ENCODE peak calls at places on chromosome X, in eight cellular contexts. H, Y, I, F, Z, O, W and E are unnamed samples.

GRCh38 chrX:23861215-23861896 is 46.4 kb downstream of the APOO start:
- ATAC-seq in I (no peak), W (no peak), Z (no peak), O (no peak), F (peak), H (no peak), Y (no peak), E (no peak)

GRCh38 chrX:132842839-132843238 is 115.6 kb downstream of the HS6ST2 start:
- ATAC-seq in I (no peak), F (no peak), Z (no peak), H (peak), Y (no peak), W (no peak), O (no peak), E (no peak)

GRCh38 chrX:39985551-39985950 is 112.2 kb downstream of the BCOR start:
- ATAC-seq in Y (no peak), W (no peak), F (no peak), I (no peak), Z (peak), O (peak), H (peak), E (no peak)

GRCh38 chrX:37405954-37406353 is 56.8 kb downstream of the PRRG1 start:
- ATAC-seq in F (no peak), I (peak), W (no peak), Z (no peak), O (peak), Y (no peak), H (no peak), E (no peak)

GRCh38 chrX:65581661-65582339 is 47.2 kb upstream of the LAS1L start:
- ATAC-seq in H (peak), Z (peak), W (peak), Y (peak), I (peak), O (peak), F (peak), E (peak)

GRCh38 chrX:151752847-151753246 is 18.3 kb downstream of the CNGA2 start:
- ATAC-seq in Z (no peak), F (no peak), W (no peak), O (no peak), Y (no peak), H (no peak), I (no peak), E (no peak)

GRCh38 chrX:39309721-39310152 is 508.5 kb downstream of the MID1IP1 start:
- ATAC-seq in F (no peak), Y (peak), O (no peak), H (no peak), Z (no peak), W (no peak), I (no peak), E (no peak)

GRCh38 chrX:17848545-17849265 is 12.4 kb downstream of the RAI2 start:
- ATAC-seq in H (no peak), I (no peak), O (no peak), F (no peak), W (no peak), Y (no peak), Z (no peak), E (no peak)

GRCh38 chrX:43375146-43375545 is 281.0 kb upstream of the MAOA start:
- ATAC-seq in I (no peak), O (no peak), H (no peak), F (no peak), W (no peak), Y (no peak), Z (no peak), E (no peak)

GRCh38 chrX:78092296-78092695 is 11.8 kb upstream of the PGK1 start:
- ATAC-seq in Y (peak), Z (peak), O (peak), F (peak), W (peak), I (no peak), H (peak), E (no peak)

GRCh38 chrX:116009348-116009747 is 161.2 kb upstream of the AGTR2 start:
- ATAC-seq in O (no peak), F (peak), Y (no peak), Z (no peak), H (no peak), I (no peak), W (no peak), E (no peak)

GRCh38 chrX:30313322-30313721 is 4.1 kb upstream of the NR0B1 start:
- ATAC-seq in W (no peak), I (no peak), Y (no peak), Z (peak), F (no peak), H (no peak), O (no peak), E (no peak)

GRCh38 chrX:69232945-69233344 is 67.7 kb upstream of the PJA1 start:
- ATAC-seq in I (no peak), W (no peak), Z (no peak), H (no peak), O (no peak), Y (no peak), F (no peak), E (no peak)

GRCh38 chrX:135543924-135544323 is 23.5 kb downstream of the INTS6L start:
- ATAC-seq in Y (no peak), O (peak), I (no peak), F (peak), W (no peak), H (peak), Z (no peak), E (no peak)

GRCh38 chrX:38811515-38812239 is 10.4 kb downstream of the MID1IP1 start:
- ATAC-seq in Z (no peak), Y (no peak), I (no peak), O (no peak), W (no peak), F (peak), H (no peak), E (no peak)

GRCh38 chrX:154094833-154095232 is 2.7 kb downstream of the MECP2 start:
- ATAC-seq in H (no peak), O (no peak), Y (no peak), W (no peak), I (no peak), Z (no peak), F (no peak), E (no peak)

GRCh38 chrX:154090731-154091130 is 6.8 kb downstream of the MECP2 start:
- ATAC-seq in I (no peak), F (no peak), Y (no peak), O (no peak), H (no peak), Z (no peak), W (no peak), E (no peak)

GRCh38 chrX:154092371-154092770 is 5.1 kb downstream of the MECP2 start:
- ATAC-seq in W (no peak), H (no peak), F (no peak), I (no peak), O (peak), Z (no peak), Y (no peak), E (no peak)

GRCh38 chrX:154093965-154094364 is 3.6 kb downstream of the MECP2 start:
- ATAC-seq in Z (no peak), O (no peak), F (no peak), Y (no peak), W (no peak), I (no peak), H (peak), E (no peak)

DNA sequence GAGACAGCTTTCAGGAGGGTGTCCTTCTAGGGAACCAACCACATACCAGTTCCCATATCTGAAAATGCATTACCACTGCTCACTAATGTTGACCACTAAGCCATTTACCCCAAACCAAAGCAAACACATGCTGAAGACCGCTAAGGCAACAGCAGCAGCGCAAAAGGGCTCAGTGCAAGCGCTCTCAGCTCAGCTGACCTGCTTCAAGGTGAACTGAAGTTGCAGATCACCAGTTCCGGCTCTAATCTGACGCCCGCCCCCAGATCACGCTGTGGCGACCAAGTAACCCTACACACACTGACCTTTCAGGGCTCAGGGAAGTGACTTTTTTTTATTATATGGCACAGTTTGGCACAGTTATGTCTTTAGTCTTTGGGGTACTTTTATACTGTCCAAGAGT is 5.8 kb downstream of the MECP2 start:
- ATAC-seq in I (no peak), Y (no peak), O (peak), F (no peak), Z (no peak), W (no peak), H (no peak), E (no peak)
- TF ChIP-seq POLR2AphosphoS5 in I (no peak), Y (no peak), O (no peak), F (no peak), Z (no peak), W (no peak), H (no peak), E (no peak)

GRCh38 chrX:133947022-133947421 is 38.4 kb downstream of the GPC3 start:
- ATAC-seq in H (no peak), F (no peak), O (no peak), W (no peak), I (no peak), Y (no peak), Z (no peak), E (no peak)

GRCh38 chrX:133953078-133953477 is 32.3 kb downstream of the GPC3 start:
- ATAC-seq in F (no peak), Z (no peak), I (no peak), H (no peak), Y (no peak), O (no peak), W (no peak), E (no peak)

GRCh38 chrX:133950214-133950613 is 35.2 kb downstream of the GPC3 start:
- ATAC-seq in Z (no peak), H (no peak), F (no peak), W (no peak), I (no peak), O (no peak), Y (no peak), E (no peak)

GRCh38 chrX:133951098-133951497 is 34.3 kb downstream of the GPC3 start:
- ATAC-seq in W (no peak), O (no peak), Y (no peak), H (no peak), F (no peak), I (no peak), Z (peak), E (no peak)

DNA sequence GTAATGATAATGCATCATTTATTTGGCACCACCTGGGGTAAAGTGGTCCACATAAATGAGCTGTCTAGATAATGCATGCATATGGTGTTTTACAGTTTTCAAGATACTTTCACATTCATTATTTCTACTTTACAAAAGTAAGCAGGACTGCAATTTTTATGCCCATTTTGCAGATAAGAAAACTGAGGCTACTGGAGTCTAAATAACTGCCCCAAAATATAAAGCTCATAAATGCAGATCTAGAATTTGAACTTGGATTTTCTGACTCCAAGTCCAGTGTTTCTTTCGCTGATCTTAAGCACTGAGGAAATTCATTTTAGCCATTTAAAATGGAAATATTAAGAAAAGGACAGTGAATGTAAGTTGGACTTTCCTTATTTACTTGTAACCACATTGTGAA is 36.5 kb downstream of the GPC3 start:
- ATAC-seq in Y (no peak), H (no peak), I (no peak), O (no peak), F (no peak), W (no peak), Z (no peak), E (no peak)
- TF ChIP-seq POLR2AphosphoS5 in Y (no peak), H (no peak), I (no peak), O (no peak), F (no peak), W (no peak), Z (no peak), E (no peak)

GRCh38 chrX:1118572-1119199 is 93.8 kb downstream of the CRLF2 start:
- ATAC-seq in Z (no peak), W (no peak), I (no peak), O (no peak), H (no peak), F (no peak), Y (no peak), E (no peak)
- TF ChIP-seq POLR2AphosphoS5 in Z (no peak), W (no peak), I (no peak), O (no peak), H (no peak), F (no peak), Y (no peak), E (no peak)

GRCh38 chrX:119617511-119618164 is 11.4 kb upstream of the NKRF start:
- ATAC-seq in Y (no peak), Z (no peak), I (no peak), F (peak), W (no peak), O (no peak), H (peak), E (no peak)
- TF ChIP-seq POLR2AphosphoS5 in Y (no peak), Z (no peak), I (no peak), F (no peak), W (no peak), O (no peak), H (no peak), E (no peak)

DNA sequence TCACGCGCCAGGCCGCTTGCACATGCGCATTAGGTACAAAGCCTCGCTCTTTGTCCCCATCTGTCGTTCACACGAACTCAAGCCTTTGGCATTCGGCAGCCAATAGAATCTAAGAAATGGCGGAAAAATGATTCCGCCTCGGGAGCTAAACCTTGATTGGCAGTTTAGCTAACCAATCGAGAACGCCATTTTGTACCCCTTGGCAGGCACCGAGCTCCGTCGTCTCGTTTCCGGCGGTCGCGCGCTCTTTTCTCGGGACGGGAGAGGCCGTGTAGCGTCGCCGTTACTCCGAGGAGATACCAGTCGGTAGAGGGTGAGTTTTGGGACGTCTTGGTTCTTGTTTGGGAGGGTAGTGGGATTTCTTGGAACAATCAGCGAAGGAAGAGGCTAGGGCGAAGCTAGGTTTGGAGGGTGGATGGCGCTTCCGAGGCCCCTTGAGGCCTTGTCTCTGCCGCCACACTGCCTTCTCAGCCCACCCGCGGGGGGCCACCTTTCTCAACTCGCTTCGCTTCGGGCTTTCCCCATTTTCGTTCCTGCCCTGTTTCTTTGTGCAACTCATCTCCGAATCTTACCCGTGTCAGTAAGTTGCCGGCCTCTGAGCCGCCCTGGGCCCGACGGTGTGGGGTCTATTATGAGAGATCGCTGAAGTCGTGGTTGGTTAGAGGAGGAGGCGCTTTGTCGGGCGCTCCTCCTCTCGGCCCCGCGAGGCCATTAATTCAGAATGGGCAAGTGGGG is at the start of gene NONO:
- ATAC-seq in Z (peak), H (peak), Y (peak), O (peak), F (peak), I (peak), W (peak), E (peak)
- TF ChIP-seq POLR2AphosphoS5 in Z (peak), H (peak), Y (peak), O (peak), F (peak), I (peak), W (peak), E (peak)

DNA sequence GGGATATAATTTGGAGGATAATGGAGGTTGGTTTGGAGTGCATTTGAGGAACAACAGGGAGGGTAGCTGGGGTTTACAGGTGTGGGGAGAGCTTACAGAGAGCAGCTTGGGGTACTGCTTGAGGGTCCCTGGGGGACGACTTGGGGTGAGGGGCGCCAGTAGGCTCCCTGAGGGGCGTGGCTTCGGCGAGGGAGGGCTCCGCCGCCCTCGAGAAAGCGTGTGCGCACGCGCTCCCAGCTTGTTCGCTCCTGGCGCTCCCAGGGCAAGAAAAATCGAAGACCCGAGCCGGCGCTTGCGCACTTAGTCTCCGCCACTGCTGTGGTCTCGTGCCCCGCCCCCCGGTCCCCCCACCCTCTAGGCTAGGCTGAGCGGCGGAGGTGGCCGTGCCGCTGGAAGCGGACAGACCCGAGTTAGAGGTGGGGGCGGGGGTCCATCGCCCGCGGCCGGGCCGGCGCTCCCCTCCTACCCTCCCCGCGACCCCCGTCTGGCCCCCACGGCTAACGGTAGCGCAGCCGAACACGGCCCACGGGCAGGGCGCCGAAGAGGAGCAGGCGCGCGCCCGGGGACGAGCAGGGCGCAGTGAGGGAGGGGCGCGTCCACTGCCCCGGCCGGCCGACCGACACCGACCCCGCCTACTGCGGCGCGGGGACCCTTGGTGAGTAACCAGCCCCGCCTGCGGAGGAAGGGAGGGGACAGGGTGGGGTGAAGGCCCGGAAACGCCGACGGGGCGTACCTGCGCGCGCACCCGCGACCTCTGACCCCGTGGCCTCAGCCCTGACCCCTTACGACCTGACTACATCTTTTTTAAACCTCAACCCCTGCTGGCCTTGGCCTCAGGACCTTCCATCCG is 5.4 kb upstream of the CCDC120 start:
- ATAC-seq in I (peak), O (peak), Z (peak), H (peak), W (peak), F (no peak), Y (no peak), E (peak)
- TF ChIP-seq POLR2AphosphoS5 in I (peak), O (no peak), Z (no peak), H (peak), W (no peak), F (no peak), Y (no peak), E (no peak)

GRCh38 chrX:118729043-118729652 is 1.7 kb downstream of the IL13RA1 start:
- ATAC-seq in Z (no peak), W (no peak), Y (no peak), H (no peak), I (no peak), F (peak), O (no peak), E (no peak)

GRCh38 chrX:118724352-118724751 is 3.1 kb upstream of the IL13RA1 start:
- ATAC-seq in I (no peak), O (no peak), W (no peak), Y (no peak), Z (no peak), F (peak), H (no peak), E (no peak)

GRCh38 chrX:118727686-118728339 is 407 bp downstream of the IL13RA1 start:
- ATAC-seq in W (peak), H (peak), O (peak), Z (peak), Y (peak), F (peak), I (peak), E (peak)

GRCh38 chrX:118724775-118725174 is 2.6 kb upstream of the IL13RA1 start:
- ATAC-seq in W (no peak), F (peak), H (no peak), Y (no peak), I (no peak), Z (no peak), O (peak), E (no peak)

GRCh38 chrX:118726887-118727685 is at the start of gene IL13RA1:
- ATAC-seq in Z (peak), W (peak), I (peak), Y (peak), F (peak), H (peak), O (peak), E (peak)
- TF ChIP-seq POLR2AphosphoS5 in Z (no peak), W (peak), I (peak), Y (peak), F (no peak), H (peak), O (no peak), E (peak)

DNA sequence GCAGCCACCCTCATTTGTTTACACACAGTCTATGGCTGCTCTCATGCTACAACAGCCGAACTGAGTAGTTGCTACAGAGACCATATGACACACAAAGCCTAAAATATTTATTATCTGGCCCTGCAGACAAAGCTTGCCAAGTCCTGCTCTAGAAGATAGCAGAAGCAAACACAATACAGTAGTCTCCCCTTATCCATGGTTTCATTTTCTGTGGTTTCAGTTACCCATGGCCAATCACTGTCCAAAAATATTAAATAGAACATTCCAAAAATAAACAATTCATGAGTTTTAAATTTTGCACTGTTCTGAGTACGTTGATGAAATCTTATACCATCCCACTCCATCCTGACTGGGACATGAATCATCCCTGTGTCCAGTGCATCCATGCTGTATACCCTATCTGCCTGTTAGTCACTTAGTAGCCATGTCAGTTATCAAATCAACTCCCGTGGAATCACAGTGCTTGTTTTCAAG is 40.2 kb upstream of the ZNF81 start:
- ATAC-seq in O (peak), H (no peak), Z (no peak), W (no peak), Y (no peak), I (no peak), F (no peak), E (no peak)
- TF ChIP-seq POLR2AphosphoS5 in O (peak), H (no peak), Z (no peak), W (no peak), Y (no peak), I (no peak), F (no peak), E (no peak)

DNA sequence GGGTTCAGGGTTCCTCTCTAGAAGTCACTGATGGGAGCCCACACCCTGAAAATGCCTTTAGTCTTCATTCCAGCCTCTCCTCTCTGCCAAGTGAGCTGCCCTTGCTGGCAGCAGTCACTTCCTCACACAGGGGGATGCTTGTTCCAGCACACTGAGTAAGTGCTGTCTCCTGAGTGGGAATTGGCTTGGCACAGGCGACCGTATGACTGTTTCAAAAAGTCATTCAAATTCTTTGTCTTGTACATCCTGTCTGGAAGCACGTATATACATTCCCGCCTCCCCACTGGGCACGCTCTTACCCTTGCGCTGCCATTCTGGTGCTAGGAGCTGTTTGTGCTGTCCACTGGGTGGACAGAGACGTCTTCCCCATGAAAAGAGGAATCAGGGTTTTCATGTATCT is 40.2 kb upstream of the CD99 start:
- ATAC-seq in F (no peak), Z (no peak), I (no peak), H (no peak), O (no peak), Y (no peak), W (no peak), E (no peak)
- TF ChIP-seq POLR2AphosphoS5 in F (no peak), Z (no peak), I (peak), H (no peak), O (no peak), Y (no peak), W (no peak), E (no peak)